ENCODE peak calls at places on chromosome 22, in four cellular contexts. U is activated CD4-positive, alpha-beta T cell treated with anti-CD3 and anti-CD28 coated beads, Interleukin-2, amount 50 U/mL, for 24 hours; O is spleen; S is NCI-H748 treated with DMSO at 0.1 percent for 48 hours. P is an unnamed sample.

GRCh38 chr22:20624161-20624616 is 116.8 kb downstream of the MED15 start:
- DNase-seq in O (no peak), U (peak; percentile 33), S (no peak), P (no peak)

GRCh38 chr22:48629631-48630443 is 1197.8 kb downstream of the BRD1 start:
- DNase-seq in U (no peak), O (no peak), S (no peak), P (no peak)

GRCh38 chr22:19962246-19962908 is 20.8 kb upstream of the TXNRD2 start:
- DNase-seq in O (peak; percentile 80), U (peak; percentile 37), S (no peak), P (no peak)

GRCh38 chr22:26362471-26362870 is 66.6 kb upstream of the ASPHD2 start:
- DNase-seq in S (no peak), U (no peak), O (no peak), P (peak; percentile 38)

GRCh38 chr22:23164091-23164490 is 16.2 kb upstream of the BCR start:
- DNase-seq in U (no peak), O (no peak), S (no peak), P (no peak)

GRCh38 chr22:33402325-33402724 is 344.1 kb upstream of the SYN3 start:
- DNase-seq in O (no peak), S (no peak), U (no peak), P (no peak)

GRCh38 chr22:42918500-42918899 is 61.4 kb upstream of the ARFGAP3 start:
- DNase-seq in S (no peak), U (no peak), O (peak; percentile 38), P (no peak)

GRCh38 chr22:25061134-25061533 is 108.6 kb downstream of the KIAA1671 start:
- DNase-seq in S (no peak), U (no peak), O (no peak), P (no peak)

GRCh38 chr22:49198705-49199084 is 629.0 kb downstream of the BRD1 start:
- DNase-seq in O (no peak), U (no peak), S (no peak), P (no peak)

GRCh38 chr22:41021655-41022454 is 70.5 kb upstream of the EP300 start:
- DNase-seq in S (peak; percentile 38), O (peak; percentile 93), U (peak; percentile 27), P (peak; percentile 30)